ENCODE peak calls at places on chromosomes 7 and 10, in four cellular contexts. T, G, Y and K are unnamed samples.
A peak's percentile ranks its signal among the peaks of the same experiment; 100 is the strongest.

GRCh38 chr10:30705086-30705624 is 75.6 kb upstream of the LYZL2 start:
- DNase-seq in Y (peak; percentile 59), T (peak; percentile 49), G (no peak), K (peak; percentile 40)

GRCh38 chr7:47580175-47580701 is 1.7 kb downstream of the TNS3 start:
- DNase-seq in Y (no peak), G (no peak), T (no peak), K (no peak)

GRCh38 chr7:111091623-111092370 is 870 bp downstream of the LRRN3 start:
- DNase-seq in Y (no peak), G (no peak), T (no peak), K (no peak)

GRCh38 chr10:25017247-25017590 is 807 bp downstream of the THNSL1 start:
- DNase-seq in T (no peak), Y (no peak), G (peak; percentile 13), K (no peak)

GRCh38 chr10:49024484-49024883 is 84.8 kb upstream of the LRRC18 start:
- DNase-seq in Y (no peak), G (no peak), T (no peak), K (no peak)

GRCh38 chr7:28787116-28787515 is 171.0 kb downstream of the TRIL start:
- DNase-seq in G (no peak), T (no peak), Y (no peak), K (no peak)

GRCh38 chr7:118153551-118154177 is 30.3 kb upstream of the LSM8 start:
- DNase-seq in G (no peak), Y (no peak), T (peak; percentile 11), K (no peak)

GRCh38 chr10:63105811-63106755 is 27.0 kb upstream of the NRBF2 start:
- DNase-seq in Y (peak; percentile 87), G (no peak), T (no peak), K (no peak)

GRCh38 chr7:43502941-43503340 is 80.0 kb upstream of the STK17A start:
- DNase-seq in G (no peak), Y (no peak), T (no peak), K (no peak)

GRCh38 chr7:30988346-30989005 is 24.7 kb downstream of the GHRHR start:
- DNase-seq in T (no peak), Y (peak; percentile 87), G (no peak), K (no peak)

GRCh38 chr10:28367865-28368541 is 65.1 kb upstream of the MPP7 start:
- DNase-seq in Y (no peak), T (peak; percentile 68), G (no peak), K (peak; percentile 20)

GRCh38 chr7:46764100-46764941 is 817.6 kb downstream of the TNS3 start:
- DNase-seq in Y (no peak), T (no peak), G (peak; percentile 54), K (no peak)

GRCh38 chr7:137968890-137969289 is 33.0 kb downstream of the CREB3L2 start:
- DNase-seq in G (no peak), T (no peak), Y (no peak), K (no peak)

GRCh38 chr10:131997366-131998049 is 15.8 kb upstream of the BNIP3 start:
- DNase-seq in G (peak; percentile 28), T (no peak), Y (peak; percentile 96), K (no peak)

GRCh38 chr10:14454629-14455028 is 123.9 kb upstream of the FRMD4A start:
- DNase-seq in T (no peak), Y (no peak), G (no peak), K (no peak)

DNA sequence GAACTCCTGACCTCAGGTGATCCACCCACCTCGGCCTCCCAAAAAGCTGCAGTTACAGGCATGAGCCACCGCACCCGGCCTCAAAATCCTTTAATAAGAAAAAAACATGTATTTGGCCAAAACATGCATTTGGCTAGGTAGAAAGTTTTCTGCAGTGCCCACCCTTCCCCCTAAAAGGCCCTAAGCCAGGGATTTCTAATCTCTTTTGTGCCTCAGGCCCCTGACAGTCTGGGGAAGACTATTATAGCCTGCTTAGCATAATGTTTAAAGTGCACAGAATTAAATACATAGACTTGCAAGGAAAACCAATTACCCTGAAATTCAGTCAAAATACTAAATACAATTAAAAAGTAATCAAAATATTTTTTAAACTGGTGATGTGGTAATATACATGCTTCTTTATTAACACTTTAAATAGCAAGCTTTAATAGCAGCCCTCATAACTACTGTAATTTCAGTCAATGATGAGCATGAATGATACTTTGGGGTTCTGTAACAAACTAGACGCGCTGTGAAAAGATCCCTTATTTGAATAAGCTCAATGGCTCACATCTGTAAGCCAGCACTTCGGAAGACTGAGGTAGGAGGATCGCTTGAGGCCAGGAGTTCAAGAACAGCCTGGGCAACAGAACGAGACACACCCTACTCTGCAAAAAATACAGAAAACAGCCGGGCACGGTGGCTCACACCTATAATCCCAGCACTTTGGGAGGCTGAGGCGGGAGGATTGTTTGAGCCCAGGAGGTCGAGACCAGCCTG is 29.9 kb downstream of the SPDYE6 start:
- DNase-seq in T (no peak), G (no peak), Y (no peak), K (no peak)
- TF ChIP-seq CTCF in T (no peak), G (no peak), Y (no peak), K (no peak)

DNA sequence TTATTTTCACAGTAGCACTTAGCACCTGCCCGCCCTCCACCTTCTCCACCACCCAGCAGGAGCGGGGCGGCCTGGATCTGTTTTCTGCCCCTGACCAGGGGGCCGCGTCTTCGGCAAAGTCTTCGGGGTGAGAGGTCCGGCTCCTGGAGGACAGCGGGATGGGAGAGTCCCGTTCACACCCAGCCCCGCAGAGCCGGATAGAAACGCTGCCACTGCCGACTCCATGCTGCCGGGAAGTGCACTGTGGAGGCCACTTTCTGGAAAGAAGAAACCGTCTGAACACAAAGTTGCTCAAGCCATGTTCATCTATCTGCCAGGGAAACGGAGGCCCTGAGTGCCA is 14.5 kb upstream of the ZNF273 start:
- DNase-seq in Y (no peak), T (no peak), G (no peak), K (no peak)
- TF ChIP-seq CTCF in Y (no peak), T (no peak), G (no peak), K (no peak)

GRCh38 chr10:70430489-70431445 is 10.7 kb downstream of the NODAL start:
- DNase-seq in Y (no peak), G (no peak), T (no peak), K (no peak)

GRCh38 chr10:70433581-70434280 is 7.8 kb downstream of the NODAL start:
- DNase-seq in G (no peak), Y (no peak), T (no peak), K (no peak)

GRCh38 chr10:70435241-70436085 is 6.0 kb downstream of the NODAL start:
- DNase-seq in G (no peak), T (no peak), Y (no peak), K (no peak)

GRCh38 chr10:70432101-70432500 is 9.4 kb downstream of the NODAL start:
- DNase-seq in T (no peak), G (no peak), Y (no peak), K (no peak)

GRCh38 chr10:70432561-70433263 is 8.8 kb downstream of the NODAL start:
- DNase-seq in T (no peak), G (no peak), Y (no peak), K (no peak)
- TF ChIP-seq CTCF in T (no peak), G (no peak), Y (no peak), K (no peak)

DNA sequence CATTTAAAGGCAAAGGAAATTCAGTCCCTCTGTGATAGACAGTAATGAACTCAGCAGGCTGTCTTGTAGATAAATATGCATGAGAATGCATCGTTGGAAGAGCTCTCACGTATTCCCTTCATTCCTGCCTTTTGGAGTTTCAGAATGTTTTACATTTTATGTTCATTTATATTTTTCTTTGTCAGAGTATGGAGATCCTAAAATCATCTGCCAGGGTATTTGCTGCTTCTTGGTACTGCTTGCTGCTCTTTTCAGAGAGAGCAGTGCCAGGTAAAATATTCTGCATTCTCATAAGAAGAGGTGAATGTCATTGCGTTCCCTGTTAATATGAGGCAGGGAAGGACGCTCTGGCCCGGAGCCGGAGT is 290.2 kb downstream of the CCDC3 start:
- DNase-seq in Y (no peak), G (no peak), T (no peak), K (no peak)
- TF ChIP-seq CTCF in Y (no peak), G (no peak), T (no peak), K (no peak)

DNA sequence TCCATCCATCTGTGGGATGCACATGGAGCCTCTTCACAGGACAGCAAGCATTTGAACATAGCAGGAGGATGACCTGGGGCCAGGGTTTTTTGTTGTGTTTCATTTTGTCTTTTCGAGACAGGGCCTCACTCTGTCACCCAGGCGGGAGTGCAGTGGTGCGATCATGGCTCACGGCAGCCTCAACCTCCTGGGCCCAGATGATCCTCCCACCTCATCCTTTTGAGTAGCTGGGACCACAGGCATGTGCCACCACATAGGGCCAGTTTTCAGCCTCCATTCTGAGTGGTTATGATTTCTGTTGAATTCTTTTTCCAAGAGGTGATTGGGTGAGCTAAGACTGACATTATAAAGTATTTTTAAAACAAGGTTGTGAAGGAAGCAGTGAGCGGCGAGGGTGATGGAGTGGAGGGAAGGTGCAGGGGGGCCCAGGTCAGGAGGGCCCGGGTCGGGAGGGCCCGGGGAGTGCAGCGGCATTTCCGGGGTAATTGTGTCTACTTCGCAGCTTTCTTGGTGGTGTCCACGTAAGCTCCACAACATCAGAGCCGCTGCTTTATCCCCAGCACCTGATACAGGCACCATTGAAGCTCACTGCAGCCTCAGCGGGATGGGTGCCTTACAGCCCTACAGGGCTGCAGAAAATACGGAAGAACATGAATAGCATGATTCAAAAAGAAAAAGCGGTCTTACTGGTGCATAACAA is 12.0 kb upstream of the LARP4B start:
- DNase-seq in T (no peak), Y (no peak), G (no peak), K (no peak)
- TF ChIP-seq CTCF in T (no peak), Y (no peak), G (no peak), K (no peak)

GRCh38 chr10:129993621-129994020 is 29.5 kb upstream of the EBF3 start:
- DNase-seq in T (no peak), G (no peak), Y (peak; percentile 9), K (no peak)

DNA sequence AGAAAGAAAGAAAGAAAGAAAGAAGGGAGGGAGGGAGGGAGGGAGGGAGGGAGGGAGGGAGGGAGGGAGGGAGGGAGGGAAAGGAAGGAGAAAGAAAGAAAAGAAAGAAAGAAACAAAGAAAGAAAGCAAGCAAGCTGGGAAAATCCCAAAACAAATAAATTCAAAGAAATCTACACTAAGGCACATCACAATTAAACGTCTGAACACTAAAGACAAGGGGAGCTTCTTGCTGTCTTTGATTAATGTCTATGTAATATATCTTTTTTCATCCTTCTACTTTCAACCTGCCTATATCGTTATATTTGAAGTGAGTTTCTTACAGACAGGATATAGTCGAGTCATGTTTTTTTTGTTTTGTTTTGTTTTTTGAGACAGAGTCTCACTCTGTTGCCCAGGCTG is 28.3 kb upstream of the EBF3 start:
- DNase-seq in Y (no peak), G (no peak), T (no peak), K (no peak)
- TF ChIP-seq CTCF in Y (no peak), G (no peak), T (no peak), K (no peak)

DNA sequence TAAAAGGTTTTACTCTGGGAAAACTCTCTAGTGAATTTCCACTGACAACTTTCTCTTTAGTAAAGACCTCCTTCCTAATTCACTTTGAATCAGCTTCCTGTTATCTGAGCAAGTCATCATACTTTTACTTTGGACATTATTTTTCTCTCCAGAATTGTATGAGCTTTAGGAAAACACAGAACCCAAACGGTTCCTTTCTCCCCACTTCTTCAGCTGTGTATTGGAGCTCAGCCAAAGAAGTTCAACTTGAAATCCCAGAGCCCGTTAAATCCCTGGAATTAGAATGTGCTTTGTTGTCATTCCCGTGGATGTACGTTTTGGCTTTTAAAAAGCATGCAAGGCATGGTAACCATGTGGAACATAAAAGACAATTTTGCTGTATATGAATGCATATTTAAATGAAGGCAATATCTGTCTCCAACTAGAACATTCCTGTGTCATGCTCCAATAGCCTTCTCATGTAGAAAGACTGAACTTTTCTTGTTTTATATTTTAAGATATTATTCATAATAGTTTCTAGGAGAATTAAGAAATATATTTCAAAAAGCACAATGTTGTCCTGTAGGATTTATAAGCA is 46.5 kb downstream of the AGMO start:
- DNase-seq in Y (no peak), G (no peak), T (no peak), K (no peak)
- TF ChIP-seq CTCF in Y (no peak), G (no peak), T (no peak), K (no peak)